ENCODE peak calls at places on chromosomes 4 and X, in seven cellular contexts. C is GM12865, B is DND-41, U is activated B cell treated with CpG ODN at 0.5 μM for 24 hours, P is WTC11, T is tibial artery, D is lung. J is an unnamed sample.

GRCh38 chrX:152637649-152638442 is at the start of gene GABRQ:
- DNase-seq in P (peak; percentile 90), C (peak; percentile 32), B (no peak), U (no peak), T (no peak), D (no peak), J (no peak)

GRCh38 chr4:79201976-79202375 is 123.9 kb downstream of the NAA11 start:
- DNase-seq in B (no peak), T (no peak), D (no peak), C (no peak), P (no peak), U (no peak), J (no peak)

GRCh38 chr4:1603413-1604135 is 80.5 kb downstream of the FAM53A start:
- DNase-seq in C (no peak), U (no peak), P (no peak), D (no peak), T (no peak), B (no peak), J (no peak)

GRCh38 chrX:17859609-17860178 is 1.4 kb downstream of the RAI2 start:
- DNase-seq in C (no peak), B (no peak), D (no peak), U (no peak), P (peak; percentile 11), T (no peak), J (no peak)

GRCh38 chr4:29309050-29309449 is 1411.1 kb upstream of the PCDH7 start:
- DNase-seq in U (no peak), C (no peak), P (no peak), D (no peak), B (no peak), T (no peak), J (no peak)

GRCh38 chr4:157075811-157076577 is at the start of gene GLRB:
- DNase-seq in T (peak; percentile 64), C (no peak), B (no peak), D (no peak), P (peak; percentile 54), U (no peak), J (no peak)

GRCh38 chrX:98362630-98363029 is 1478.9 kb downstream of the RPA4 start:
- DNase-seq in C (no peak), T (no peak), B (no peak), U (no peak), D (no peak), P (no peak), J (no peak)

GRCh38 chr4:64705989-64706388 is 296.7 kb upstream of the TECRL start:
- DNase-seq in P (no peak), T (no peak), B (no peak), C (no peak), D (no peak), U (no peak), J (no peak)

GRCh38 chrX:13638826-13639225 is 14.1 kb upstream of the TCEANC start:
- DNase-seq in C (no peak), U (no peak), D (no peak), P (no peak), B (no peak), T (no peak), J (no peak)

GRCh38 chrX:88560673-88561330 is 186.2 kb upstream of the CPXCR1 start:
- DNase-seq in P (no peak), T (no peak), U (no peak), B (no peak), D (no peak), C (no peak), J (no peak)

GRCh38 chrX:13077168-13077567 is 32.7 kb upstream of the FAM9C start:
- DNase-seq in D (no peak), C (no peak), B (peak; percentile 38), U (no peak), P (no peak), T (peak; percentile 70), J (no peak)

GRCh38 chr4:8162625-8163024 is 4.0 kb upstream of the ABLIM2 start:
- DNase-seq in P (no peak), D (no peak), T (no peak), B (no peak), C (peak; percentile 60), U (peak; percentile 47), J (no peak)

GRCh38 chr4:169940460-169940859 is 85.7 kb downstream of the MFAP3L start:
- DNase-seq in U (no peak), C (no peak), T (no peak), P (peak; percentile 52), B (no peak), D (no peak), J (no peak)

GRCh38 chr4:16124232-16124631 is 40.4 kb upstream of the PROM1 start:
- DNase-seq in D (no peak), U (no peak), C (no peak), B (no peak), T (no peak), P (no peak), J (no peak)

GRCh38 chr4:99843413-99843812 is 26.8 kb downstream of the DAPP1 start:
- DNase-seq in B (no peak), T (no peak), D (no peak), P (no peak), U (no peak), C (no peak), J (no peak)

GRCh38 chrX:101415180-101416130 is 7.4 kb downstream of the HNRNPH2 start:
- DNase-seq in U (no peak), P (no peak), C (peak; percentile 79), T (no peak), B (peak; percentile 21), D (peak; percentile 42), J (no peak)

GRCh38 chr4:108649863-108650211 is 562 bp upstream of the OSTC start:
- DNase-seq in B (no peak), C (no peak), D (no peak), P (no peak), T (no peak), U (no peak), J (no peak)

GRCh38 chr4:108646706-108647105 is 3.7 kb upstream of the OSTC start:
- DNase-seq in B (peak; percentile 36), P (no peak), D (no peak), C (no peak), T (no peak), U (no peak), J (no peak)

GRCh38 chr4:108650212-108651067 is at the start of gene OSTC:
- DNase-seq in C (peak; percentile 95), D (peak; percentile 94), P (peak; percentile 96), U (peak; percentile 87), T (peak; percentile 96), B (peak; percentile 92), J (peak; percentile 89)

GRCh38 chr4:108651068-108651794 is 832 bp downstream of the OSTC start:
- DNase-seq in D (no peak), U (no peak), P (no peak), B (no peak), T (no peak), C (peak; percentile 44), J (no peak)
- TF ChIP-seq CTCF in D (no peak), U (no peak), P (no peak), B (no peak), T (no peak), C (no peak), J (no peak)

GRCh38 chrX:128973033-128973432 is 550.3 kb downstream of the SMARCA1 start:
- DNase-seq in C (no peak), D (no peak), P (no peak), T (no peak), B (no peak), U (no peak), J (no peak)

GRCh38 chrX:128975716-128976115 is 547.6 kb downstream of the SMARCA1 start:
- DNase-seq in P (peak; percentile 75), D (no peak), B (peak; percentile 32), C (peak; percentile 4), T (no peak), U (no peak), J (no peak)
- TF ChIP-seq CTCF in P (peak; percentile 59), D (peak; percentile 6), B (peak; percentile 72), C (peak; percentile 52), T (no peak), U (no peak), J (no peak)

DNA sequence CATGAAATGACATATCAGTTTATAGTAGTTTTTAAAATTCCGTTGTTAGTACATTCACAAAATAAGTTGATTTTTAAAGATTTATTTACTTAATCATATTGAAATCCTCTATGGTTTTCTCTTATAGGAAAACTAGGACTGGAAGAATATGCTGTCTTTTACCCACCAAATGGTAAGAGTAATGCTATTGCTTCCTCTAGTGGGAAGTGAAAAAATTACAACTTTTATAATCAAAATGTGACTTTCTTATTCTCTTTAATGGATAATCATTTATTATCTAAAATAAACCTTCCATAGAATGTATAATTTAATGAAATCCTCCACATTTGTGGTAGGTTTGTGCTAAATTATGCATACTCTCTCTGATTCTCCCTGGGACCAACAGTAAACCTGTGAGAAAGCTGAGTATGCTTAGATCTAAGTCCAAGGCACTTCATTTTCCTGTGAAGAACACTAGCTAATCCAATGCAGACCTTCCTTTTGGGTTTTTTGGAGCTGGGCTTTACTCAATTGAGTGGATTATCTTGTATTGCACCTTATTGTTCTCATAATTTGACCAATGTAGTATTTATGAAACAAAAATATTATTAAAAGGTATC is 136.2 kb downstream of the TBC1D19 start:
- DNase-seq in P (no peak), C (no peak), D (no peak), B (no peak), T (no peak), U (no peak), J (no peak)
- TF ChIP-seq CTCF in P (peak; percentile 38), C (peak; percentile 32), D (peak; percentile 21), B (peak; percentile 54), T (peak; percentile 30), U (no peak), J (peak; percentile 60)

DNA sequence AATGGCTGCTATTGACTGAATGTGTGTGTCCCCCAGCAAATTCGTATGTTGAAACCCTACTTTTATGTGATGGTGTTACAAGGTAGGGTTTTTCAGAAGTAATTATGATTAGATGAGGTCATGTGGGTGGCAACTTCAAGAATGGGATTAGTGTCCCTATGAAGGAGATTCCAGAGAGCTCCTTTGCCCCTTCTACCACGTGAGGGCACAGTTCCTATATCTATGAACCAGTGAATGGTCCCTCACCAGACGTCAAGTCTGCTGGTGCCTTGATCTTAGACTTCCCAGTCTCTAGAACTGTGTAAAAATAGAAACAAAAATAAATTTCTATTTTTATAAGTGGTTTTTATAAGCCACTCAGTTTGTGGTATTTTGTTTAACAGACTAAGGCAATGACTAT is 1137.6 kb upstream of the IGFBP7 start:
- DNase-seq in P (peak; percentile 27), C (no peak), U (no peak), D (no peak), B (no peak), T (no peak), J (no peak)
- TF ChIP-seq CTCF in P (no peak), C (no peak), U (no peak), D (no peak), B (no peak), T (no peak), J (no peak)

DNA sequence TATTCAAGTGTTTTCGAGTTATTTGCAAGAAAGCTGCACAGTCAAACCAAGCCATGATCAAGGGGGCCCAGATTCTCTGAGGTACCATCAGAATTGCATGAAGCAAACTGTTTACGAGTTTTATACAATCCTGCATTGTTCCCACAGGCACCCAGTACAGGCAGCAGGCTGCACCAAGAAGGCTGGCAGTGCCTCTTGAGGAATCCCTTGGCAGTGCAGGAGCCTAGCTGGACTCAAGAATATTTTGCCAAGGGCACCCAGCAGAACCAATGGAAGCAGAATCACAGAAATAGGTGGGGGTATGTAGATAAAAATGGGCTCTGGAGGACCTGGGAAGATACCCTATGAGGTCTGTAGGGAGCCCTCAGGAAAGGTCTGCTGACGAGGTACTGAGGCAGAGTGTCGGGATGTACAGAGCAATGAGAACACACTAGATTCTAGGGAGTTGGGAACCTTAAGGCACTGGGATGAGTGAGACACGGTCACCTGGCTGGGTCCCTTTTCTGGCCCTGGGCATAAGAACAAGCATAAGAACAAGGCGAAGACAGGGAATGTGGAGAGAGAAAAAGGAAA is 2.5 kb upstream of the PLP1 start:
- DNase-seq in P (no peak), C (peak; percentile 3), D (no peak), T (no peak), B (no peak), U (no peak), J (no peak)
- TF ChIP-seq CTCF in P (no peak), C (peak; percentile 23), D (no peak), T (peak; percentile 27), B (peak; percentile 44), U (no peak), J (no peak)

J was measured in natural killer cell.